ENCODE peak calls at places on chromosomes 6 and 20, in eight cellular contexts. P, U, Z, G, D, Y, R and F are unnamed samples.

GRCh38 chr20:41617059-41617921 is 887 bp downstream of the CHD6 start:
- DNase-seq in U (peak), R (peak), D (peak), Y (peak), G (peak), P (peak), Z (peak), F (peak)

GRCh38 chr20:62860391-62860923 is 1.2 kb downstream of the TCFL5 start:
- DNase-seq in D (peak), P (no peak), G (no peak), U (peak), Z (no peak), R (peak), Y (no peak), F (no peak)

GRCh38 chr6:75893058-75893775 is 144.2 kb downstream of the MYO6 start:
- DNase-seq in R (no peak), G (peak), Y (no peak), Z (peak), D (peak), P (no peak), U (peak), F (no peak)

GRCh38 chr6:1015819-1016218 is 296.1 kb upstream of the FOXQ1 start:
- DNase-seq in Y (no peak), G (no peak), P (no peak), D (no peak), U (no peak), Z (no peak), R (no peak), F (no peak)

GRCh38 chr6:49949062-49949461 is 14.9 kb downstream of the DEFB114 start:
- DNase-seq in Z (no peak), G (no peak), U (no peak), P (no peak), Y (no peak), D (no peak), R (no peak), F (no peak)

GRCh38 chr6:47405273-47405672 is 72.3 kb upstream of the CD2AP start:
- DNase-seq in R (no peak), Z (peak), U (no peak), D (no peak), P (no peak), Y (peak), G (no peak), F (no peak)

GRCh38 chr6:15914553-15914952 is 214.3 kb upstream of the MYLIP start:
- DNase-seq in D (no peak), Y (no peak), P (no peak), U (no peak), R (no peak), G (no peak), Z (peak), F (no peak)

GRCh38 chr6:134495203-134495892 is 177.4 kb upstream of the SGK1 start:
- DNase-seq in Y (no peak), G (no peak), P (no peak), D (no peak), Z (no peak), U (no peak), R (no peak), F (no peak)

GRCh38 chr6:134584809-134585528 is 267.1 kb upstream of the SGK1 start:
- DNase-seq in G (no peak), Z (no peak), Y (no peak), P (no peak), U (no peak), R (no peak), D (no peak), F (no peak)

GRCh38 chr20:36541227-36542018 is at the start of gene MYL9:
- DNase-seq in D (peak), Y (peak), Z (no peak), R (peak), G (no peak), U (no peak), P (no peak), F (no peak)

GRCh38 chr20:36086767-36087166 is 67.8 kb upstream of the EPB41L1 start:
- DNase-seq in D (no peak), U (no peak), R (no peak), Z (peak), P (no peak), Y (no peak), G (no peak), F (no peak)

GRCh38 chr6:148367418-148368024 is 24.9 kb downstream of the SASH1 start:
- DNase-seq in U (no peak), D (peak), Z (peak), Y (no peak), G (no peak), R (peak), P (no peak), F (no peak)

GRCh38 chr6:2857580-2858337 is 16.1 kb upstream of the SERPINB1 start:
- DNase-seq in Z (no peak), G (peak), U (no peak), Y (no peak), D (peak), P (peak), R (peak), F (peak)

GRCh38 chr20:1804129-1804503 is 91.1 kb upstream of the SIRPA start:
- DNase-seq in P (no peak), Z (no peak), G (no peak), R (no peak), Y (no peak), U (no peak), D (no peak), F (no peak)

GRCh38 chr20:5153612-5154542 is 27.1 kb downstream of the CDS2 start:
- DNase-seq in R (no peak), U (no peak), D (peak), P (no peak), Y (no peak), Z (peak), G (no peak), F (no peak)

GRCh38 chr6:47261191-47261590 is 48.5 kb downstream of the TNFRSF21 start:
- DNase-seq in D (no peak), Z (no peak), Y (no peak), G (no peak), P (no peak), R (no peak), U (no peak), F (no peak)

GRCh38 chr6:161901740-161902426 is 628.0 kb upstream of the AGPAT4 start:
- DNase-seq in P (no peak), U (peak), D (no peak), Y (no peak), R (no peak), Z (no peak), G (no peak), F (no peak)

GRCh38 chr20:44023515-44024371 is 109.1 kb downstream of the TOX2 start:
- DNase-seq in D (no peak), G (no peak), Y (no peak), P (no peak), R (no peak), U (no peak), Z (no peak), F (no peak)

GRCh38 chr20:2859330-2860121 is 13.8 kb upstream of the PTPRA start:
- DNase-seq in Y (no peak), G (no peak), D (peak), U (no peak), Z (no peak), R (peak), P (no peak), F (no peak)

GRCh38 chr20:57772349-57772964 is 62.6 kb upstream of the PMEPA1 start:
- DNase-seq in Z (peak), R (no peak), G (no peak), Y (no peak), D (peak), P (peak), U (no peak), F (no peak)

GRCh38 chr20:39829255-39829654 is 859.8 kb downstream of the MAFB start:
- DNase-seq in U (no peak), P (no peak), G (no peak), D (peak), R (peak), Y (no peak), Z (no peak), F (no peak)

GRCh38 chr20:6828794-6829423 is 61.4 kb downstream of the BMP2 start:
- DNase-seq in G (peak), Y (peak), R (peak), P (no peak), Z (peak), D (peak), U (peak), F (no peak)

GRCh38 chr6:38262041-38262440 is 377.7 kb downstream of the BTBD9 start:
- DNase-seq in Y (no peak), D (peak), P (no peak), G (no peak), R (no peak), U (peak), Z (peak), F (no peak)

GRCh38 chr20:57198359-57199072 is 67.9 kb downstream of the BMP7 start:
- DNase-seq in R (no peak), D (no peak), Y (no peak), U (no peak), P (no peak), Z (no peak), G (no peak), F (no peak)

GRCh38 chr6:163398796-163399195 is 15.7 kb upstream of the QKI start:
- DNase-seq in U (no peak), Y (peak), Z (no peak), R (peak), P (no peak), G (no peak), D (peak), F (no peak)

GRCh38 chr6:24704468-24704867 is 14.5 kb downstream of the C6orf62 start:
- DNase-seq in R (no peak), Z (no peak), G (no peak), Y (no peak), U (no peak), P (no peak), D (no peak), F (no peak)

GRCh38 chr6:35483892-35484645 is 12.8 kb downstream of the TEAD3 start:
- DNase-seq in U (no peak), Y (no peak), R (no peak), P (no peak), D (no peak), G (no peak), Z (no peak), F (no peak)

GRCh38 chr6:17470209-17470952 is 77.0 kb downstream of the CAP2 start:
- DNase-seq in P (no peak), Z (no peak), D (peak), U (no peak), R (no peak), Y (no peak), G (no peak), F (no peak)